ENCODE peak calls at places on chromosomes 11 and 22, in nine cellular contexts. V is stomach, W is foreskin fibroblast, O is AG04450, U is upper lobe of right lung, M is PC-3, Y is HFFc6, E is lower leg skin, H is brain microvascular endothelial cell. D is an unnamed sample.

GRCh38 chr11:8650401-8650990 is 32.0 kb downstream of the TRIM66 start:
- DNase-seq in Y (peak), H (no peak), O (no peak), V (no peak), E (no peak), M (no peak), W (peak), U (no peak), D (no peak)

GRCh38 chr22:22144858-22145257 is 99.7 kb upstream of the VPREB1 start:
- DNase-seq in H (no peak), W (peak), Y (no peak), V (no peak), U (no peak), E (no peak), O (no peak), M (peak), D (no peak)

GRCh38 chr11:126384449-126385070 is 29.1 kb downstream of the ST3GAL4 start:
- DNase-seq in Y (no peak), U (no peak), O (no peak), M (peak), H (no peak), E (no peak), W (no peak), V (no peak), D (no peak)

GRCh38 chr22:17767236-17768065 is 6.8 kb downstream of the BID start:
- DNase-seq in Y (no peak), O (no peak), E (no peak), M (no peak), U (no peak), V (no peak), H (no peak), W (no peak), D (no peak)

GRCh38 chr22:47191630-47192105 is 429.2 kb downstream of the TBC1D22A start:
- DNase-seq in O (no peak), H (no peak), M (no peak), U (no peak), W (no peak), V (no peak), E (no peak), Y (no peak), D (no peak)

GRCh38 chr11:85809881-85810280 is 1.1 kb downstream of the SYTL2 start:
- DNase-seq in Y (peak), W (peak), V (no peak), M (peak), H (peak), E (no peak), O (no peak), U (no peak), D (no peak)

GRCh38 chr22:37500745-37501144 is 14.6 kb upstream of the MFNG start:
- DNase-seq in E (no peak), U (no peak), W (no peak), M (no peak), O (no peak), Y (no peak), H (no peak), V (no peak), D (no peak)

GRCh38 chr11:85685131-85685819 is 720 bp downstream of the CCDC89 start:
- DNase-seq in H (no peak), V (no peak), E (no peak), U (peak), M (no peak), Y (peak), O (peak), W (peak), D (no peak)

GRCh38 chr22:46044718-46045458 is 67.9 kb upstream of the WNT7B start:
- DNase-seq in M (no peak), H (no peak), Y (no peak), E (no peak), U (peak), W (peak), V (peak), O (no peak), D (no peak)

GRCh38 chr11:61021661-61022212 is 50.3 kb downstream of the CD6 start:
- DNase-seq in M (no peak), Y (no peak), W (no peak), V (peak), E (no peak), H (no peak), U (peak), O (no peak), D (peak)

GRCh38 chr22:29631725-29632124 is 28.3 kb downstream of the NF2 start:
- DNase-seq in O (no peak), H (no peak), E (no peak), U (no peak), V (no peak), M (no peak), Y (no peak), W (no peak), D (no peak)

GRCh38 chr22:34410111-34410510 is 489.8 kb upstream of the LARGE1 start:
- DNase-seq in V (no peak), M (no peak), W (no peak), O (no peak), U (no peak), E (no peak), Y (no peak), H (no peak), D (no peak)

GRCh38 chr22:34416321-34416900 is 496.1 kb upstream of the LARGE1 start:
- DNase-seq in H (no peak), V (no peak), M (no peak), W (no peak), U (no peak), E (no peak), Y (no peak), O (no peak), D (no peak)

GRCh38 chr22:34414467-34415440 is 494.5 kb upstream of the LARGE1 start:
- DNase-seq in Y (no peak), V (no peak), W (no peak), O (no peak), M (peak), H (no peak), E (peak), U (no peak), D (peak)
- TF ChIP-seq CTCF in Y (peak), V (no peak), W (peak), O (no peak), M (peak), H (peak), E (no peak), U (peak), D (peak)

DNA sequence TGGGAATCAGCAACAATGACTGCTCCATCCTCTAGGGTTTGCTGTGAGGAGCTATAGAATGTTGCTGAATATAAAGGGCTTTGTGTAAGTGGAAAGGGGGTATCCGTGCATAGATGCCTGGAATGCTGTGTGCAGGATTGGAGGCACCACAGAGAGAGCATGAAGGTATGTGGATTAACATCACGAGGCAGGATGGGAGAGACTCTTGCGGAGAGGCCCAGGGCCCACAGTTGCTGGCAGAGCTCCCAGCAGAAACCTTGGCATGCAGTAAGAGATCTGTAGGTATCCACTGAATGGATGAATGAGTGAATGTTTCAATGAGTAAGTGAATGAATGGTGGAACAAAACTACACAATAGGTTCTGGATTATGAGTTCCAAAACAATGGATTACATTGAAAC is 298.6 kb upstream of the DDI1 start:
- DNase-seq in E (no peak), V (no peak), Y (no peak), U (no peak), H (no peak), W (no peak), M (no peak), O (no peak), D (no peak)
- TF ChIP-seq CTCF in E (no peak), V (no peak), Y (no peak), U (no peak), H (no peak), W (no peak), M (no peak), O (no peak), D (no peak)

GRCh38 chr22:42820075-42820763 is 36.9 kb downstream of the ARFGAP3 start:
- DNase-seq in O (peak), W (peak), M (peak), V (no peak), H (peak), U (no peak), E (no peak), Y (peak), D (peak)
- TF ChIP-seq CTCF in O (peak), W (no peak), M (peak), V (no peak), H (peak), U (peak), E (no peak), Y (peak), D (no peak)

GRCh38 chr11:134461621-134462020 is 49.6 kb upstream of the B3GAT1 start:
- DNase-seq in H (no peak), O (no peak), U (no peak), V (no peak), W (no peak), E (no peak), Y (no peak), M (no peak), D (no peak)

GRCh38 chr11:134463716-134464115 is 51.7 kb upstream of the B3GAT1 start:
- DNase-seq in U (no peak), O (no peak), E (no peak), Y (no peak), H (no peak), M (no peak), V (no peak), W (no peak), D (no peak)

GRCh38 chr11:134460881-134461280 is 48.8 kb upstream of the B3GAT1 start:
- DNase-seq in U (no peak), O (no peak), E (no peak), W (no peak), M (no peak), Y (no peak), V (no peak), H (no peak), D (no peak)

GRCh38 chr11:134460044-134460371 is 48.0 kb upstream of the B3GAT1 start:
- DNase-seq in O (no peak), V (no peak), U (no peak), H (no peak), E (no peak), M (no peak), W (no peak), Y (no peak), D (no peak)

DNA sequence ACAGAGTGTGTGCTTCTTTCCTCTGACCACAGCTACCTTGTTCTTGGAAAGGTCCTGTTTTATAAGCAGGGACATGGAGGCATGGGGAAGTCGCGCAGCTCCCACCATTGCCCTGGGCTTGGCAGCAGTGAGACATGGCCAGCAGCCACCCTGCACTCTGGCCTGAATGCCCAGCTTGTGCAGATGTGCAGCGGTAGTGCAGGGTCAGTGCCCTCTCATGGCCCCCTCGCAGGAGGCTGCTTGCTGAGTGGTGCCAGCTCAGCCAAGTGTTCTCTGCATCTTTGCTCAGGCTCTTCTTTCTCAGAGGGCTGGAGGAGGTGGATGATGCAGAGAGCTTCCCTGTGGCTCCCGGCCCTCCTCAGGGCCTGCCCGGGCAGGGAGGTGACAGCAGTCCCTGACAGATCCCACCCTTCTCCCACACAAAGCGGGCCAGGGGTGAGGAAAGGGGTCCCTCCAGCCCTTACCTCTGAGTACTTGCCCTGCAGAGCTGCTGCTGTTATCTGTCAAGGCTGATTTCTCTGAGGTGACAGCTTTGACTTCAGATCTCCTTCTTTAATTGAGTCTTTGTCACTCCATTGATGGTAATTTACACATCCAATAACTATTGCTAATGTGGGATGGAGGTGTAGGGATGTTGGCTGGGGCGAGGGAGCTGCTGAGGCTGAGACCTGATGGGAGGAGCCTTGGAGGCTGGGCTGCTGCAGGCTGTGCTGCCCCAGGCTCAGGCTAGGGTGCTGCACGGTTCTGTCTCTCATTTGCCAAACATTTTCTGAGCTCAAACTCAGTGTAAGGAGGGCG is 47.4 kb upstream of the B3GAT1 start:
- DNase-seq in W (no peak), Y (no peak), M (no peak), E (no peak), U (no peak), H (no peak), V (no peak), O (no peak), D (no peak)
- TF ChIP-seq CTCF in W (no peak), Y (no peak), M (no peak), E (no peak), U (no peak), H (no peak), V (no peak), O (no peak), D (no peak)

DNA sequence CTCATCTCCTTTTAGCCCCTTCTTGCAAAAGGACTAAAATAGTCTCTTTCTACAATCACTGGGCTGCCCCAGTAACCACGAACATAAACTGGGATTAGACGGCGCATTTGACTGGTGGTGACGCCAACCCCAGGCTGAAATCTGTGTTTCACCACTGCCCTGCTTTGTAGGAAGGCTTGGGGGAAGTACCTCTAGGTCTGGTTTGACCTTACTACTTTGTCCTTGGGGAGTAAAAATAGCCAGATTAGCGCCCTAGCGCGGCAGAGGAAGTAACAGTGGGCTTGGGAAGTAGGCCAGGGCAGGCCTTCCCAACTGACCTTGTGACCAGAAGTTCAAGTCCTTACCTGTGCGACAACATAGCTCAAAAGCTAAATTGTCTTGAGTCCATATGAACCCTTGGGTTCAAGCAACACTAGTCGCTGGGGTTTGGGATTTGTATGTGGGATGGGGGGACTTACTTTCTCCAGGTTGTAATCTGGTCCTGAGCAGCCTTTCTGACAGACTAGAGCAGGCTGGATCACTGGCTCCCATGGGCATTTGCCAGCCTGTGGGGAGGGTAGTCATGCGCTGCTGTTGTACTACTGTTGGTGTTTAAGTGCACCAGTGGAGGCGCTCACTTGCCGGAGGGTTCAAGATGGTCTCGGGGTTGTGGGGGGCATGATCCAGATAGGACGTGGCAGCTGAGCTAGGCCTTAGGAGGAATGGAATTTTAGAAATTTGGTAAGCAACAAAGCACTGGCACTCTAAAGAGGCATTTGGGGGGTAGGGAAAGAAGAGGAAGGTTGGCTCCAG is 953 bp upstream of the PACS1 start:
- DNase-seq in W (peak), H (peak), V (peak), Y (peak), M (peak), E (peak), O (no peak), U (no peak), D (no peak)
- TF ChIP-seq CTCF in W (no peak), H (peak), V (no peak), Y (peak), M (peak), E (no peak), O (peak), U (peak), D (no peak)

D was measured in RWPE1.